ENCODE peak calls at places on chromosomes 12 and 14, in six cellular contexts. One of them, this sample, is unnamed.

GRCh38 chr12:666766-667308 is 3.6 kb upstream of the NINJ2 start:
- DNase-seq in HuH-7: no peak
- DNase-seq in endothelial cell: no peak
- DNase-seq in CD4-positive, alpha-beta T cell: no peak
- DNase-seq in HCEC 1CT: peak; percentile 37
- DNase-seq in mucosa of descending colon: no peak
- DNase-seq in this sample: peak; percentile 60

GRCh38 chr12:45208604-45209487 is 7.0 kb upstream of the ANO6 start:
- DNase-seq in HuH-7: no peak
- DNase-seq in endothelial cell: no peak
- DNase-seq in CD4-positive, alpha-beta T cell: no peak
- DNase-seq in HCEC 1CT: peak; percentile 85
- DNase-seq in mucosa of descending colon: no peak
- DNase-seq in this sample: peak; percentile 72

GRCh38 chr12:132143328-132144071 is 619 bp downstream of the DDX51 start:
- DNase-seq in HuH-7: no peak
- DNase-seq in endothelial cell: no peak
- DNase-seq in CD4-positive, alpha-beta T cell: peak; percentile 31
- DNase-seq in HCEC 1CT: no peak
- DNase-seq in mucosa of descending colon: no peak
- DNase-seq in this sample: peak; percentile 54

GRCh38 chr14:57834961-57835360 is 30.9 kb downstream of the SLC35F4 start:
- DNase-seq in HuH-7: no peak
- DNase-seq in endothelial cell: no peak
- DNase-seq in CD4-positive, alpha-beta T cell: no peak
- DNase-seq in HCEC 1CT: no peak
- DNase-seq in mucosa of descending colon: no peak
- DNase-seq in this sample: peak; percentile 12

GRCh38 chr14:77882631-77883030 is 82.7 kb downstream of the ADCK1 start:
- DNase-seq in HuH-7: no peak
- DNase-seq in endothelial cell: no peak
- DNase-seq in CD4-positive, alpha-beta T cell: no peak
- DNase-seq in HCEC 1CT: no peak
- DNase-seq in mucosa of descending colon: no peak
- DNase-seq in this sample: peak; percentile 67

GRCh38 chr12:124688356-124688992 is 121.1 kb upstream of the NCOR2 start:
- DNase-seq in HuH-7: no peak
- DNase-seq in endothelial cell: no peak
- DNase-seq in CD4-positive, alpha-beta T cell: no peak
- DNase-seq in HCEC 1CT: no peak
- DNase-seq in mucosa of descending colon: no peak
- DNase-seq in this sample: no peak

GRCh38 chr14:53711205-53711604 is 245.4 kb downstream of the BMP4 start:
- DNase-seq in HuH-7: no peak
- DNase-seq in endothelial cell: no peak
- DNase-seq in CD4-positive, alpha-beta T cell: no peak
- DNase-seq in HCEC 1CT: no peak
- DNase-seq in mucosa of descending colon: no peak
- DNase-seq in this sample: no peak

GRCh38 chr12:47377414-47378221 is 297.9 kb upstream of the AMIGO2 start:
- DNase-seq in HuH-7: no peak
- DNase-seq in endothelial cell: no peak
- DNase-seq in CD4-positive, alpha-beta T cell: no peak
- DNase-seq in HCEC 1CT: peak; percentile 89
- DNase-seq in mucosa of descending colon: peak; percentile 75
- DNase-seq in this sample: peak; percentile 99

GRCh38 chr12:89350661-89351488 is 1.4 kb downstream of the DUSP6 start:
- DNase-seq in HuH-7: no peak
- DNase-seq in endothelial cell: no peak
- DNase-seq in CD4-positive, alpha-beta T cell: peak; percentile 7
- DNase-seq in HCEC 1CT: peak; percentile 12
- DNase-seq in mucosa of descending colon: peak; percentile 46
- DNase-seq in this sample: peak; percentile 42

GRCh38 chr14:95511687-95512086 is 4.8 kb downstream of the SYNE3 start:
- DNase-seq in HuH-7: no peak
- DNase-seq in endothelial cell: no peak
- DNase-seq in CD4-positive, alpha-beta T cell: no peak
- DNase-seq in HCEC 1CT: no peak
- DNase-seq in mucosa of descending colon: no peak
- DNase-seq in this sample: no peak

GRCh38 chr12:93032748-93033147 is 103.7 kb upstream of the EEA1 start:
- DNase-seq in HuH-7: no peak
- DNase-seq in endothelial cell: no peak
- DNase-seq in CD4-positive, alpha-beta T cell: no peak
- DNase-seq in HCEC 1CT: peak; percentile 14
- DNase-seq in mucosa of descending colon: no peak
- DNase-seq in this sample: no peak

GRCh38 chr12:124609041-124609984 is 41.9 kb upstream of the NCOR2 start:
- DNase-seq in HuH-7: peak; percentile 27
- DNase-seq in endothelial cell: no peak
- DNase-seq in CD4-positive, alpha-beta T cell: peak; percentile 79
- DNase-seq in HCEC 1CT: no peak
- DNase-seq in mucosa of descending colon: peak; percentile 98
- DNase-seq in this sample: no peak

GRCh38 chr12:106287364-106287763 is 15.2 kb upstream of the TCP11L2 start:
- DNase-seq in HuH-7: no peak
- DNase-seq in endothelial cell: no peak
- DNase-seq in CD4-positive, alpha-beta T cell: no peak
- DNase-seq in HCEC 1CT: no peak
- DNase-seq in mucosa of descending colon: no peak
- DNase-seq in this sample: no peak

GRCh38 chr12:57845478-57846284 is 848 bp downstream of the CTDSP2 start:
- DNase-seq in HuH-7: peak; percentile 77
- DNase-seq in endothelial cell: peak; percentile 68
- DNase-seq in CD4-positive, alpha-beta T cell: peak; percentile 34
- DNase-seq in HCEC 1CT: peak; percentile 18
- DNase-seq in mucosa of descending colon: peak; percentile 79
- DNase-seq in this sample: peak; percentile 81

GRCh38 chr14:102508774-102509743 is 517 bp downstream of the ANKRD9 start:
- DNase-seq in HuH-7: peak; percentile 47
- DNase-seq in endothelial cell: no peak
- DNase-seq in CD4-positive, alpha-beta T cell: no peak
- DNase-seq in HCEC 1CT: no peak
- DNase-seq in mucosa of descending colon: peak; percentile 78
- DNase-seq in this sample: peak; percentile 82

GRCh38 chr12:4900327-4900726 is 9.4 kb upstream of the KCNA1 start:
- DNase-seq in HuH-7: no peak
- DNase-seq in endothelial cell: no peak
- DNase-seq in CD4-positive, alpha-beta T cell: no peak
- DNase-seq in HCEC 1CT: no peak
- DNase-seq in mucosa of descending colon: no peak
- DNase-seq in this sample: peak; percentile 92

GRCh38 chr14:104705340-104706047 is 16.1 kb downstream of the INF2 start:
- DNase-seq in HuH-7: no peak
- DNase-seq in endothelial cell: no peak
- DNase-seq in CD4-positive, alpha-beta T cell: no peak
- DNase-seq in HCEC 1CT: no peak
- DNase-seq in mucosa of descending colon: no peak
- DNase-seq in this sample: peak; percentile 35

GRCh38 chr14:79510659-79511058 is 700.6 kb downstream of the DIO2 start:
- DNase-seq in HuH-7: no peak
- DNase-seq in endothelial cell: no peak
- DNase-seq in CD4-positive, alpha-beta T cell: no peak
- DNase-seq in HCEC 1CT: peak; percentile 61
- DNase-seq in mucosa of descending colon: no peak
- DNase-seq in this sample: peak; percentile 37

GRCh38 chr12:116892318-116892717 is 11.1 kb upstream of the HRK start:
- DNase-seq in HuH-7: no peak
- DNase-seq in endothelial cell: no peak
- DNase-seq in CD4-positive, alpha-beta T cell: no peak
- DNase-seq in HCEC 1CT: no peak
- DNase-seq in mucosa of descending colon: no peak
- DNase-seq in this sample: peak; percentile 11

GRCh38 chr14:89292579-89293348 is 124.3 kb downstream of the FOXN3 start:
- DNase-seq in HuH-7: no peak
- DNase-seq in endothelial cell: no peak
- DNase-seq in CD4-positive, alpha-beta T cell: no peak
- DNase-seq in HCEC 1CT: no peak
- DNase-seq in mucosa of descending colon: no peak
- DNase-seq in this sample: no peak

GRCh38 chr12:89800435-89800834 is 91.8 kb upstream of the ATP2B1 start:
- DNase-seq in HuH-7: no peak
- DNase-seq in endothelial cell: no peak
- DNase-seq in CD4-positive, alpha-beta T cell: no peak
- DNase-seq in HCEC 1CT: no peak
- DNase-seq in mucosa of descending colon: no peak
- DNase-seq in this sample: no peak

GRCh38 chr12:24396266-24396665 is 446.8 kb upstream of the SOX5 start:
- DNase-seq in HuH-7: no peak
- DNase-seq in endothelial cell: no peak
- DNase-seq in CD4-positive, alpha-beta T cell: no peak
- DNase-seq in HCEC 1CT: no peak
- DNase-seq in mucosa of descending colon: no peak
- DNase-seq in this sample: no peak

GRCh38 chr12:5307065-5307464 is 124.8 kb upstream of the NTF3 start:
- DNase-seq in HuH-7: peak; percentile 29
- DNase-seq in endothelial cell: no peak
- DNase-seq in CD4-positive, alpha-beta T cell: no peak
- DNase-seq in HCEC 1CT: no peak
- DNase-seq in mucosa of descending colon: no peak
- DNase-seq in this sample: no peak

GRCh38 chr14:92294506-92294905 is 28.5 kb upstream of the SLC24A4 start:
- DNase-seq in HuH-7: no peak
- DNase-seq in endothelial cell: no peak
- DNase-seq in CD4-positive, alpha-beta T cell: no peak
- DNase-seq in HCEC 1CT: no peak
- DNase-seq in mucosa of descending colon: no peak
- DNase-seq in this sample: peak; percentile 22

GRCh38 chr12:109466821-109467220 is 10.3 kb downstream of the KCTD10 start:
- DNase-seq in HuH-7: no peak
- DNase-seq in endothelial cell: no peak
- DNase-seq in CD4-positive, alpha-beta T cell: no peak
- DNase-seq in HCEC 1CT: no peak
- DNase-seq in mucosa of descending colon: no peak
- DNase-seq in this sample: no peak

GRCh38 chr14:102655154-102655553 is 62.7 kb downstream of the RCOR1 start:
- DNase-seq in HuH-7: no peak
- DNase-seq in endothelial cell: no peak
- DNase-seq in CD4-positive, alpha-beta T cell: no peak
- DNase-seq in HCEC 1CT: peak; percentile 41
- DNase-seq in mucosa of descending colon: no peak
- DNase-seq in this sample: peak; percentile 53

GRCh38 chr12:88958961-88959360 is 378.7 kb upstream of the KITLG start:
- DNase-seq in HuH-7: no peak
- DNase-seq in endothelial cell: no peak
- DNase-seq in CD4-positive, alpha-beta T cell: no peak
- DNase-seq in HCEC 1CT: no peak
- DNase-seq in mucosa of descending colon: no peak
- DNase-seq in this sample: no peak

GRCh38 chr12:120599672-120600537 is 18.7 kb upstream of the POP5 start:
- DNase-seq in HuH-7: no peak
- DNase-seq in endothelial cell: no peak
- DNase-seq in CD4-positive, alpha-beta T cell: no peak
- DNase-seq in HCEC 1CT: no peak
- DNase-seq in mucosa of descending colon: no peak
- DNase-seq in this sample: no peak

GRCh38 chr12:87280356-87280755 is 748.8 kb downstream of the C12orf50 start:
- DNase-seq in HuH-7: no peak
- DNase-seq in endothelial cell: no peak
- DNase-seq in CD4-positive, alpha-beta T cell: no peak
- DNase-seq in HCEC 1CT: no peak
- DNase-seq in mucosa of descending colon: no peak
- DNase-seq in this sample: no peak

GRCh38 chr12:31362115-31362758 is 36.3 kb upstream of the SINHCAF start:
- DNase-seq in HuH-7: no peak
- DNase-seq in endothelial cell: no peak
- DNase-seq in CD4-positive, alpha-beta T cell: no peak
- DNase-seq in HCEC 1CT: no peak
- DNase-seq in mucosa of descending colon: peak; percentile 54
- DNase-seq in this sample: no peak

GRCh38 chr12:69415471-69416275 is 54.5 kb upstream of the FRS2 start:
- DNase-seq in HuH-7: peak; percentile 51
- DNase-seq in endothelial cell: peak; percentile 48
- DNase-seq in CD4-positive, alpha-beta T cell: no peak
- DNase-seq in HCEC 1CT: peak; percentile 91
- DNase-seq in mucosa of descending colon: peak; percentile 71
- DNase-seq in this sample: peak; percentile 88

GRCh38 chr14:85409496-85410210 is 120.3 kb upstream of the FLRT2 start:
- DNase-seq in HuH-7: no peak
- DNase-seq in endothelial cell: no peak
- DNase-seq in CD4-positive, alpha-beta T cell: no peak
- DNase-seq in HCEC 1CT: no peak
- DNase-seq in mucosa of descending colon: no peak
- DNase-seq in this sample: no peak

GRCh38 chr12:113149361-113150150 is at the start of gene CFAP73:
- DNase-seq in HuH-7: peak; percentile 77
- DNase-seq in endothelial cell: peak; percentile 79
- DNase-seq in CD4-positive, alpha-beta T cell: no peak
- DNase-seq in HCEC 1CT: peak; percentile 55
- DNase-seq in mucosa of descending colon: peak; percentile 74
- DNase-seq in this sample: peak; percentile 90

GRCh38 chr14:93648440-93649168 is 139.7 kb downstream of the PRIMA1 start:
- DNase-seq in HuH-7: peak; percentile 12
- DNase-seq in endothelial cell: peak; percentile 36
- DNase-seq in CD4-positive, alpha-beta T cell: no peak
- DNase-seq in HCEC 1CT: no peak
- DNase-seq in mucosa of descending colon: peak; percentile 7
- DNase-seq in this sample: peak; percentile 10

GRCh38 chr14:64696355-64696844 is 7.8 kb upstream of the PLEKHG3 start:
- DNase-seq in HuH-7: no peak
- DNase-seq in endothelial cell: no peak
- DNase-seq in CD4-positive, alpha-beta T cell: no peak
- DNase-seq in HCEC 1CT: no peak
- DNase-seq in mucosa of descending colon: no peak
- DNase-seq in this sample: no peak

GRCh38 chr12:93634416-93634815 is 42.8 kb upstream of the CRADD start:
- DNase-seq in HuH-7: no peak
- DNase-seq in endothelial cell: no peak
- DNase-seq in CD4-positive, alpha-beta T cell: no peak
- DNase-seq in HCEC 1CT: peak; percentile 83
- DNase-seq in mucosa of descending colon: no peak
- DNase-seq in this sample: peak; percentile 83